ENCODE peak calls at places on chromosomes 5 and 9, in nine cellular contexts. One of them, this sample, is unnamed.

GRCh38 chr5:1917830-1918487 is 35.2 kb upstream of the IRX4 start:
- DNase-seq in HS-5: no peak
- DNase-seq in frontal cortex: no peak
- DNase-seq in SIG-M5: no peak
- DNase-seq in activated effector memory CD4-positive, alpha-beta T cell treated with Interleukin-2 at 50 U/mL for 16 hours: no peak
- DNase-seq in fibroblast of pulmonary artery: no peak
- DNase-seq in Right ventricle myocardium superior: no peak
- DNase-seq in activated naive CD8-positive, alpha-beta T cell treated with anti-CD3 and anti-CD28 coated beads, Interleukin-2, amount 50 U/mL, for 24 hours: no peak
- DNase-seq in heart left ventricle: no peak
- DNase-seq in this sample: no peak

GRCh38 chr5:34930527-34930844 is 1.1 kb downstream of the DNAJC21 start:
- DNase-seq in HS-5: no peak
- DNase-seq in frontal cortex: no peak
- DNase-seq in SIG-M5: no peak
- DNase-seq in activated effector memory CD4-positive, alpha-beta T cell treated with Interleukin-2 at 50 U/mL for 16 hours: no peak
- DNase-seq in fibroblast of pulmonary artery: peak; percentile 25
- DNase-seq in Right ventricle myocardium superior: no peak
- DNase-seq in activated naive CD8-positive, alpha-beta T cell treated with anti-CD3 and anti-CD28 coated beads, Interleukin-2, amount 50 U/mL, for 24 hours: no peak
- DNase-seq in heart left ventricle: no peak
- DNase-seq in this sample: no peak

GRCh38 chr9:100086097-100086496 is 12.7 kb downstream of the ERP44 start:
- DNase-seq in HS-5: no peak
- DNase-seq in frontal cortex: no peak
- DNase-seq in SIG-M5: no peak
- DNase-seq in activated effector memory CD4-positive, alpha-beta T cell treated with Interleukin-2 at 50 U/mL for 16 hours: no peak
- DNase-seq in fibroblast of pulmonary artery: no peak
- DNase-seq in Right ventricle myocardium superior: no peak
- DNase-seq in activated naive CD8-positive, alpha-beta T cell treated with anti-CD3 and anti-CD28 coated beads, Interleukin-2, amount 50 U/mL, for 24 hours: no peak
- DNase-seq in heart left ventricle: no peak
- DNase-seq in this sample: no peak

GRCh38 chr5:5473224-5473623 is 50.7 kb downstream of the ICE1 start:
- DNase-seq in HS-5: peak; percentile 31
- DNase-seq in frontal cortex: no peak
- DNase-seq in SIG-M5: no peak
- DNase-seq in activated effector memory CD4-positive, alpha-beta T cell treated with Interleukin-2 at 50 U/mL for 16 hours: no peak
- DNase-seq in fibroblast of pulmonary artery: peak; percentile 39
- DNase-seq in Right ventricle myocardium superior: no peak
- DNase-seq in activated naive CD8-positive, alpha-beta T cell treated with anti-CD3 and anti-CD28 coated beads, Interleukin-2, amount 50 U/mL, for 24 hours: no peak
- DNase-seq in heart left ventricle: no peak
- DNase-seq in this sample: no peak

GRCh38 chr9:96217358-96217755 is 84.6 kb downstream of the HSD17B3 start:
- DNase-seq in HS-5: no peak
- DNase-seq in frontal cortex: no peak
- DNase-seq in SIG-M5: no peak
- DNase-seq in activated effector memory CD4-positive, alpha-beta T cell treated with Interleukin-2 at 50 U/mL for 16 hours: no peak
- DNase-seq in fibroblast of pulmonary artery: no peak
- DNase-seq in Right ventricle myocardium superior: peak; percentile 52
- DNase-seq in activated naive CD8-positive, alpha-beta T cell treated with anti-CD3 and anti-CD28 coated beads, Interleukin-2, amount 50 U/mL, for 24 hours: no peak
- DNase-seq in heart left ventricle: no peak
- DNase-seq in this sample: no peak

GRCh38 chr5:146337264-146337904 is 1.3 kb upstream of the POU4F3 start:
- DNase-seq in HS-5: no peak
- DNase-seq in frontal cortex: no peak
- DNase-seq in SIG-M5: no peak
- DNase-seq in activated effector memory CD4-positive, alpha-beta T cell treated with Interleukin-2 at 50 U/mL for 16 hours: no peak
- DNase-seq in fibroblast of pulmonary artery: no peak
- DNase-seq in Right ventricle myocardium superior: no peak
- DNase-seq in activated naive CD8-positive, alpha-beta T cell treated with anti-CD3 and anti-CD28 coated beads, Interleukin-2, amount 50 U/mL, for 24 hours: no peak
- DNase-seq in heart left ventricle: no peak
- DNase-seq in this sample: no peak

GRCh38 chr5:139700711-139701693 is 52.9 kb downstream of the CXXC5 start:
- DNase-seq in HS-5: no peak
- DNase-seq in frontal cortex: no peak
- DNase-seq in SIG-M5: no peak
- DNase-seq in activated effector memory CD4-positive, alpha-beta T cell treated with Interleukin-2 at 50 U/mL for 16 hours: no peak
- DNase-seq in fibroblast of pulmonary artery: no peak
- DNase-seq in Right ventricle myocardium superior: no peak
- DNase-seq in activated naive CD8-positive, alpha-beta T cell treated with anti-CD3 and anti-CD28 coated beads, Interleukin-2, amount 50 U/mL, for 24 hours: peak; percentile 25
- DNase-seq in heart left ventricle: no peak
- DNase-seq in this sample: no peak

GRCh38 chr5:173496129-173496882 is 120.1 kb downstream of the BOD1 start:
- DNase-seq in HS-5: no peak
- DNase-seq in frontal cortex: no peak
- DNase-seq in SIG-M5: no peak
- DNase-seq in activated effector memory CD4-positive, alpha-beta T cell treated with Interleukin-2 at 50 U/mL for 16 hours: no peak
- DNase-seq in fibroblast of pulmonary artery: no peak
- DNase-seq in Right ventricle myocardium superior: peak; percentile 82
- DNase-seq in activated naive CD8-positive, alpha-beta T cell treated with anti-CD3 and anti-CD28 coated beads, Interleukin-2, amount 50 U/mL, for 24 hours: no peak
- DNase-seq in heart left ventricle: peak; percentile 33
- DNase-seq in this sample: no peak

GRCh38 chr5:124315746-124316415 is 430.6 kb downstream of the ZNF608 start:
- DNase-seq in HS-5: peak; percentile 13
- DNase-seq in frontal cortex: no peak
- DNase-seq in SIG-M5: no peak
- DNase-seq in activated effector memory CD4-positive, alpha-beta T cell treated with Interleukin-2 at 50 U/mL for 16 hours: no peak
- DNase-seq in fibroblast of pulmonary artery: peak; percentile 37
- DNase-seq in Right ventricle myocardium superior: no peak
- DNase-seq in activated naive CD8-positive, alpha-beta T cell treated with anti-CD3 and anti-CD28 coated beads, Interleukin-2, amount 50 U/mL, for 24 hours: no peak
- DNase-seq in heart left ventricle: no peak
- DNase-seq in this sample: no peak

GRCh38 chr9:5909999-5910398 is 19.3 kb downstream of the MLANA start:
- DNase-seq in HS-5: peak; percentile 22
- DNase-seq in frontal cortex: no peak
- DNase-seq in SIG-M5: no peak
- DNase-seq in activated effector memory CD4-positive, alpha-beta T cell treated with Interleukin-2 at 50 U/mL for 16 hours: no peak
- DNase-seq in fibroblast of pulmonary artery: no peak
- DNase-seq in Right ventricle myocardium superior: no peak
- DNase-seq in activated naive CD8-positive, alpha-beta T cell treated with anti-CD3 and anti-CD28 coated beads, Interleukin-2, amount 50 U/mL, for 24 hours: no peak
- DNase-seq in heart left ventricle: no peak
- DNase-seq in this sample: no peak

GRCh38 chr9:121394292-121394691 is 24.2 kb upstream of the STOM start:
- DNase-seq in HS-5: no peak
- DNase-seq in frontal cortex: no peak
- DNase-seq in SIG-M5: no peak
- DNase-seq in activated effector memory CD4-positive, alpha-beta T cell treated with Interleukin-2 at 50 U/mL for 16 hours: no peak
- DNase-seq in fibroblast of pulmonary artery: no peak
- DNase-seq in Right ventricle myocardium superior: no peak
- DNase-seq in activated naive CD8-positive, alpha-beta T cell treated with anti-CD3 and anti-CD28 coated beads, Interleukin-2, amount 50 U/mL, for 24 hours: no peak
- DNase-seq in heart left ventricle: no peak
- DNase-seq in this sample: no peak

GRCh38 chr5:148636353-148636752 is 18.0 kb downstream of the HTR4 start:
- DNase-seq in HS-5: no peak
- DNase-seq in frontal cortex: no peak
- DNase-seq in SIG-M5: no peak
- DNase-seq in activated effector memory CD4-positive, alpha-beta T cell treated with Interleukin-2 at 50 U/mL for 16 hours: no peak
- DNase-seq in fibroblast of pulmonary artery: no peak
- DNase-seq in Right ventricle myocardium superior: no peak
- DNase-seq in activated naive CD8-positive, alpha-beta T cell treated with anti-CD3 and anti-CD28 coated beads, Interleukin-2, amount 50 U/mL, for 24 hours: no peak
- DNase-seq in heart left ventricle: no peak
- DNase-seq in this sample: no peak

GRCh38 chr5:159638954-159639559 is 277.2 kb upstream of the ADRA1B start:
- DNase-seq in HS-5: no peak
- DNase-seq in frontal cortex: no peak
- DNase-seq in SIG-M5: no peak
- DNase-seq in activated effector memory CD4-positive, alpha-beta T cell treated with Interleukin-2 at 50 U/mL for 16 hours: no peak
- DNase-seq in fibroblast of pulmonary artery: peak; percentile 90
- DNase-seq in Right ventricle myocardium superior: no peak
- DNase-seq in activated naive CD8-positive, alpha-beta T cell treated with anti-CD3 and anti-CD28 coated beads, Interleukin-2, amount 50 U/mL, for 24 hours: no peak
- DNase-seq in heart left ventricle: no peak
- DNase-seq in this sample: no peak

This sample was measured in activated CD8-positive, alpha-beta memory T cell treated with anti-CD3 and anti-CD28 coated beads, Interleukin-2, amount 50 U/mL, for 48 hours.